ENCODE peak calls at places on chromosomes 4 and X, in four cellular contexts. I, V, B and L are unnamed samples.

GRCh38 chrX:18793601-18794089 is 86.2 kb downstream of the PPEF1 start:
- DNase-seq in V (no peak), I (no peak), B (no peak), L (no peak)

GRCh38 chrX:132216283-132216682 is 3.0 kb downstream of the RAP2C start:
- DNase-seq in V (no peak), B (no peak), I (no peak), L (no peak)

GRCh38 chrX:18995216-18995615 is 11.3 kb upstream of the PHKA2 start:
- DNase-seq in B (no peak), V (no peak), I (no peak), L (no peak)

GRCh38 chr4:67581208-67581857 is 22.8 kb downstream of the STAP1 start:
- DNase-seq in I (no peak), V (no peak), B (no peak), L (no peak)

GRCh38 chr4:53000560-53000959 is 138.4 kb downstream of the RASL11B start:
- DNase-seq in B (no peak), I (no peak), V (no peak), L (no peak)

GRCh38 chrX:24081661-24082154 is 27.0 kb downstream of the EIF2S3 start:
- DNase-seq in I (no peak), B (peak; percentile 64), V (peak; percentile 72), L (no peak)

GRCh38 chrX:7390446-7390845 is 242.5 kb upstream of the PUDP start:
- DNase-seq in V (no peak), B (no peak), I (no peak), L (no peak)

GRCh38 chr4:173538148-173538902 is 8.3 kb upstream of the HAND2 start:
- DNase-seq in I (no peak), V (peak; percentile 66), B (no peak), L (no peak)

GRCh38 chr4:3829211-3829953 is 63.2 kb downstream of the ADRA2C start:
- DNase-seq in V (no peak), I (no peak), B (no peak), L (no peak)

GRCh38 chr4:16289872-16290554 is 63.7 kb upstream of the TAPT1 start:
- DNase-seq in V (no peak), B (no peak), I (no peak), L (peak; percentile 15)

GRCh38 chrX:103063918-103064434 is at the start of gene BEX1:
- DNase-seq in I (no peak), V (peak; percentile 91), B (peak; percentile 37), L (no peak)

GRCh38 chr4:62454535-62454934 is 1254.4 kb downstream of the ADGRL3 start:
- DNase-seq in V (no peak), I (no peak), B (no peak), L (no peak)

GRCh38 chrX:52574416-52575275 is 57.8 kb upstream of the XAGE1B start:
- DNase-seq in B (no peak), V (peak; percentile 22), I (no peak), L (no peak)

GRCh38 chr4:176207839-176208238 is 12.5 kb upstream of the SPATA4 start:
- DNase-seq in B (no peak), I (no peak), V (no peak), L (no peak)

GRCh38 chr4:155946486-155946885 is 7.2 kb downstream of the CTSO start:
- DNase-seq in I (no peak), V (no peak), B (no peak), L (no peak)

GRCh38 chr4:115030281-115030680 is 83.1 kb downstream of the NDST4 start:
- DNase-seq in B (no peak), I (no peak), V (no peak), L (no peak)

GRCh38 chr4:56326363-56326762 is 60.9 kb downstream of the AASDH start:
- DNase-seq in I (no peak), V (no peak), B (no peak), L (no peak)

DNA sequence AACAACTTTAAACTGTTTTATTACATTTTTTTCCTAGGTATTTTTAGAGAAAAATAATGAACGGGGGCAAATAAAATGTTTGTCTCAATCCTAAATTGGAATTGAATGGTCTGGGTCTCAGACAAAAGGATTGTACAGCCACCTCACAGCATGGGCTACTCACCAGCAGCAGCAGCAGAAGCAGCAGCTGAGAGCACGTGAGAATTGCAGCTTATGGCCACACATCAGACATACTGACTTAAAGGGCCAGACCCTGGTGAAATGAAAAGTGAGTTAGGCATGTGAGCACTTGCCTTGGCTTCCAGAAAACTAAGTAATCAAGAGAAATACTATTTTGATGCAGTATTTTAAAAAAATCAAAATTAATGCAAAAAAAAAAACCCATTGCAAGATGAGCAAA is 56.6 kb downstream of the AASDH start:
- DNase-seq in I (no peak), V (no peak), B (no peak), L (no peak)
- H3K4me3 ChIP-seq in I (no peak overlapping the region), V (no peak overlapping the region), B (no peak overlapping the region), L (no peak overlapping the region)

GRCh38 chr4:77376788-77377460 is 219.9 kb downstream of the CCNG2 start:
- DNase-seq in V (no peak), B (no peak), I (no peak), L (no peak)
- TF ChIP-seq CTCF in V (no peak), B (no peak), I (no peak), L (peak; percentile 3)

DNA sequence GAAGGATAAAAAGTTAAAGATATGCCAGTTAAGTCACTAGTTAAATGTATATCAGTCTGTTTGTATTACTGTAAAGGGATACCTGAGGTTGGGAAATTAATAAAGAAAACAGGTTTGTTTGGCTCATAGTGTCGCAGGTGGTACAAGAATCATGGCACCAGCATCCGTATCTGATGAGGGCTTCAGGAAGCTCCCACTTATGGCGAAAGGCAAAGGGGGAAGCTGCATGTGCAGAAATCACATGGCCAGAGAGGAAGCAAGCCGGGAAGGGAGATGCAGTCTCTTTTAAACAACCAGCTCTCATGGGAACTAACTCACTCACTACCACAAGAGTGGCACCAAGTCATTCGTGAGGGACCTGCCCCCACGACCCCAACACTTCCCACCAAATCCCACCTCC is 91.9 kb upstream of the SH3RF1 start:
- DNase-seq in I (no peak), B (no peak), V (no peak), L (no peak)
- H3K4me3 ChIP-seq in I (no peak overlapping the region), B (no peak overlapping the region), V (no peak overlapping the region), L (no peak overlapping the region)

GRCh38 chrX:39247536-39247935 is 446.3 kb downstream of the MID1IP1 start:
- DNase-seq in V (no peak), B (no peak), I (no peak), L (no peak)

GRCh38 chrX:39244146-39244545 is 442.9 kb downstream of the MID1IP1 start:
- DNase-seq in V (no peak), B (no peak), I (no peak), L (no peak)

GRCh38 chrX:39248330-39248729 is 447.1 kb downstream of the MID1IP1 start:
- DNase-seq in V (no peak), B (no peak), I (no peak), L (no peak)

GRCh38 chrX:39242187-39242586 is 440.9 kb downstream of the MID1IP1 start:
- DNase-seq in B (peak; percentile 31), V (peak; percentile 27), I (no peak), L (no peak)

GRCh38 chrX:39245024-39245423 is 443.8 kb downstream of the MID1IP1 start:
- DNase-seq in I (no peak), V (no peak), B (no peak), L (no peak)
- TF ChIP-seq CTCF in I (no peak), V (no peak), B (no peak), L (no peak)

GRCh38 chr4:121822047-121822446 is 1.6 kb downstream of the CCNA2 start:
- DNase-seq in I (no peak), V (no peak), B (no peak), L (no peak)
- H3K4me3 ChIP-seq in I (peak overlapping the region; percentile 85), V (peak overlapping the region; percentile 80), B (no peak overlapping the region), L (peak overlapping the region; percentile 81)

DNA sequence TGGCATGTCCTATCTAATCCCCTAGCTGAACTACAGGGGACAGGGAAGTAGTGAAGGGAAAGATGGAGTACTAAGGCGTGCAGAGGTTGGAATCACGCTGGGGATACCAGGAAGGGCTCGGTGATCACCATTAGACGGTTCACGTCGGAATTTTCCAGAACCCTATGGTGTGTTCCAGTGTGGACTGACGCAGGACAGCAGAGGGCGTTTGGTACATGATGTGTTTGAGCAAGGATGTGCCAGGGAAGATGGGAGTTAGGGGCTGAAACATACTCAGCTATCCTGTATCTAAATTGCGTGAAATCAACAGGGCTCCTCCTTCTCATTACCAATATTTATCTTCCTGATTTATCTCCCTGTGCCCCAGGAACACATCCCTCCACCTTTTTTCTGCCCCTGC is 33.7 kb downstream of the PRPS2 start:
- DNase-seq in B (no peak), V (no peak), I (no peak), L (no peak)
- TF ChIP-seq CTCF in B (no peak), V (peak; percentile 26), I (no peak), L (peak; percentile 10)

GRCh38 chr4:112655270-112655669 is 18.3 kb downstream of the LARP7 start:
- DNase-seq in I (no peak), V (no peak), B (no peak), L (no peak)

GRCh38 chr4:112651641-112652040 is 14.7 kb downstream of the LARP7 start:
- DNase-seq in B (no peak), V (no peak), I (no peak), L (no peak)

GRCh38 chr4:112649055-112649408 is 12.1 kb downstream of the LARP7 start:
- DNase-seq in V (no peak), I (no peak), B (no peak), L (no peak)

GRCh38 chr4:112650332-112650731 is 13.4 kb downstream of the LARP7 start:
- DNase-seq in I (no peak), B (no peak), V (no peak), L (no peak)

GRCh38 chr4:112652216-112652615 is 15.3 kb downstream of the LARP7 start:
- DNase-seq in B (no peak), I (no peak), V (no peak), L (peak; percentile 15)
- H3K4me3 ChIP-seq in B (no peak overlapping the region), I (no peak overlapping the region), V (no peak overlapping the region), L (no peak overlapping the region)

DNA sequence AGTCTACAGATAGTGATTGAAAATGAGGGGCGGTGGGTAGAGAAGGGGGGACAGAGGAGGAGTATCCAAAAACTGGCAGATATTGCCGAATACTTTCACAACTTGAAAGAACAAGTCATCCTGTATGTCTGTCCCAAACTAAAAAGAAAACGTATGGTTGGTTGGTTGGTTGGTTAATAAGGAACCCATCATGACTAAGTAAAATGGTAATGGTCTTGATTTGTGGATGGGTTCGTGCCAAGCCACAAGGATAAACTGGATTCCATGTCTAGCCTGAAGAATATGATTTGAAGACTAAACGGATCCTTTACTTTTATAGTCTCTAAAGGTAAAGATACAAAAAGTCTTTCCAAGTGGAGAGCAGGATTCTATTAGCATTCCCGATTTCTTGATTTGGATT is 208.4 kb downstream of the DCLK2 start:
- DNase-seq in V (no peak), I (no peak), B (no peak), L (no peak)
- TF ChIP-seq CTCF in V (no peak), I (no peak), B (no peak), L (no peak)